ENCODE peak calls at places on chromosomes 3 and 15, in six cellular contexts. V is posterior cingulate gyrus; X is SHP77; A is amniotic stem cell; I is occipital lobe; C is activated CD4-positive, alpha-beta T cell treated with anti-CD3 and anti-CD28 coated beads, Interleukin-2, amount 50 U/mL, for 1 hour. Y is an unnamed sample.

GRCh38 chr15:82945326-82945725 is 7.2 kb downstream of the HOMER2 start:
- DNase-seq in V (no peak), X (no peak), A (no peak), I (no peak), C (no peak), Y (no peak)

GRCh38 chr3:116141724-116142123 is 303.6 kb downstream of the LSAMP start:
- DNase-seq in V (no peak), X (no peak), A (no peak), I (no peak), C (no peak), Y (no peak)

GRCh38 chr3:28836199-28836598 is 444.7 kb upstream of the RBMS3 start:
- DNase-seq in V (no peak), X (no peak), A (no peak), I (no peak), C (no peak), Y (no peak)

GRCh38 chr3:129017531-129017899 is 16.4 kb downstream of the EFCC1 start:
- DNase-seq in V (no peak), X (no peak), A (no peak), I (no peak), C (no peak), Y (no peak)

GRCh38 chr15:96887730-96888129 is 557.2 kb downstream of the NR2F2 start:
- DNase-seq in V (no peak), X (no peak), A (no peak), I (no peak), C (no peak), Y (no peak)

GRCh38 chr3:13783556-13783955 is 96.3 kb downstream of the WNT7A start:
- DNase-seq in V (no peak), X (no peak), A (no peak), I (no peak), C (no peak), Y (no peak)

GRCh38 chr15:52109559-52110451 is 2.8 kb downstream of the BCL2L10 start:
- DNase-seq in V (no peak), X (no peak), A (no peak), I (no peak), C (no peak), Y (no peak)

GRCh38 chr15:39735120-39735717 is 47.4 kb downstream of the FSIP1 start:
- DNase-seq in V (no peak), X (no peak), A (no peak), I (no peak), C (no peak), Y (no peak)